ENCODE peak calls at places on chromosome 11, in seven cellular contexts. Q is LNCaP clone FGC, V is MM.1S, C is HFF-Myc, U is OCI-LY7, A is body of pancreas, X is lower leg skin. J is an unnamed sample.

GRCh38 chr11:38460901-38461300 is 1862.9 kb upstream of the RAG2 start:
- DNase-seq in A (peak), V (no peak), X (no peak), U (no peak), C (peak), Q (peak), J (peak)

GRCh38 chr11:61704838-61705237 is 24.6 kb downstream of the DAGLA start:
- DNase-seq in X (no peak), A (no peak), C (no peak), Q (no peak), U (no peak), V (no peak), J (no peak)

GRCh38 chr11:33582636-33583325 is 117.8 kb downstream of the C11orf91 start:
- DNase-seq in V (no peak), X (no peak), A (no peak), U (no peak), C (no peak), Q (no peak), J (no peak)

GRCh38 chr11:90803366-90803765 is 580.5 kb upstream of the CHORDC1 start:
- DNase-seq in C (no peak), X (no peak), V (no peak), Q (no peak), A (no peak), U (no peak), J (peak)

GRCh38 chr11:132627981-132628380 is 904.3 kb downstream of the OPCML start:
- DNase-seq in A (no peak), C (no peak), V (no peak), U (no peak), X (no peak), Q (no peak), J (no peak)

GRCh38 chr11:60310407-60310998 is 16.6 kb upstream of the MS4A6E start:
- DNase-seq in C (no peak), V (no peak), U (peak), A (no peak), Q (no peak), X (peak), J (no peak)

GRCh38 chr11:69808708-69809107 is 10.5 kb downstream of the FGF3 start:
- DNase-seq in U (no peak), C (peak), A (no peak), X (no peak), Q (no peak), V (no peak), J (no peak)

GRCh38 chr11:134436781-134437180 is 24.7 kb upstream of the B3GAT1 start:
- DNase-seq in A (no peak), V (no peak), Q (no peak), U (no peak), X (no peak), C (no peak), J (no peak)

GRCh38 chr11:95074806-95075563 is 8.3 kb downstream of the SRSF8 start:
- DNase-seq in X (no peak), V (no peak), Q (peak), U (no peak), C (no peak), A (peak), J (no peak)

GRCh38 chr11:71247551-71248250 is 4.7 kb downstream of the SHANK2 start:
- DNase-seq in V (no peak), U (no peak), X (no peak), A (peak), C (no peak), Q (no peak), J (no peak)

GRCh38 chr11:78432956-78433355 is 15.3 kb upstream of the GAB2 start:
- DNase-seq in U (no peak), C (no peak), Q (no peak), A (no peak), X (no peak), V (no peak), J (no peak)

DNA sequence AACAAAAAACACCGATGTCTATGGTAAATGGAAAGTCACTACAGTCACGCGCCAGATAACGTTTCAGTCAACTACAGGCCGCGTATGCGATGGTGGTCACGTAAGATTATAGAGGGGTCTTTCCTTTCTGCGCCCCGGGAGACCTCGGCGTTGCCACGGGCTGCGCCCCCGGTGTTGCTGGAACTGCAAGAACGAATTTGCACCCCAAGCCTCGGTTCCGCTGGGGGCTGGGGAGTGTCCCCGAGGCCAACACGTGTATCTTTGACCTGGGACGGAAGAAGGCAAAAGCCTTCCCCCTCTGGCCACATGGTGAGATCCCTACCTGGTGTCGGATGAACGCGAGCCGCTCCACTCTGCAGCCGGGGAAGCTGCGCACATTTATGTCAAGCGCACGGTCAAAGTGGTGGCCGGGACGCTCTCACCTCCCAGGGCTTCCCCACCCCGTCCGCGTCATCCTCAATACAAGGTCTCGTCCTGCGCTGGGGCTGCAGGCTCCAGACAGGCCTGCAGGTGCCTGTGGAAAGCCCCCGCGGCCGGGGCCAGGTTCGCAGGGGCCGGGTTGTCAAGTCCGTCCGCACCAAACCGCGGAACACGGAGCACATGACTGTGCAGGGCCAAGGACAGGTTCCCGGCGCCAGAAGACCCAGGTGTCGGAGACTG is 29.3 kb upstream of the APLP2 start:
- DNase-seq in V (no peak), Q (no peak), C (no peak), A (no peak), X (no peak), U (no peak), J (no peak)
- TF ChIP-seq CTCF in V (no peak), Q (no peak), C (no peak), A (no peak), X (no peak), U (no peak), J (no peak)

GRCh38 chr11:75433443-75433842 is 440 bp upstream of the KLHL35 start:
- DNase-seq in A (no peak), C (no peak), Q (no peak), V (no peak), X (no peak), U (no peak), J (no peak)

GRCh38 chr11:75432911-75433321 is at the start of gene KLHL35:
- DNase-seq in Q (no peak), C (no peak), X (no peak), A (no peak), U (no peak), V (no peak), J (no peak)

GRCh38 chr11:75429902-75430691 is 2.9 kb downstream of the KLHL35 start:
- DNase-seq in X (no peak), C (no peak), V (no peak), A (peak), U (no peak), Q (peak), J (no peak)

GRCh38 chr11:75430692-75431532 is 2.1 kb downstream of the KLHL35 start:
- DNase-seq in C (no peak), V (no peak), A (no peak), U (no peak), X (no peak), Q (no peak), J (no peak)

DNA sequence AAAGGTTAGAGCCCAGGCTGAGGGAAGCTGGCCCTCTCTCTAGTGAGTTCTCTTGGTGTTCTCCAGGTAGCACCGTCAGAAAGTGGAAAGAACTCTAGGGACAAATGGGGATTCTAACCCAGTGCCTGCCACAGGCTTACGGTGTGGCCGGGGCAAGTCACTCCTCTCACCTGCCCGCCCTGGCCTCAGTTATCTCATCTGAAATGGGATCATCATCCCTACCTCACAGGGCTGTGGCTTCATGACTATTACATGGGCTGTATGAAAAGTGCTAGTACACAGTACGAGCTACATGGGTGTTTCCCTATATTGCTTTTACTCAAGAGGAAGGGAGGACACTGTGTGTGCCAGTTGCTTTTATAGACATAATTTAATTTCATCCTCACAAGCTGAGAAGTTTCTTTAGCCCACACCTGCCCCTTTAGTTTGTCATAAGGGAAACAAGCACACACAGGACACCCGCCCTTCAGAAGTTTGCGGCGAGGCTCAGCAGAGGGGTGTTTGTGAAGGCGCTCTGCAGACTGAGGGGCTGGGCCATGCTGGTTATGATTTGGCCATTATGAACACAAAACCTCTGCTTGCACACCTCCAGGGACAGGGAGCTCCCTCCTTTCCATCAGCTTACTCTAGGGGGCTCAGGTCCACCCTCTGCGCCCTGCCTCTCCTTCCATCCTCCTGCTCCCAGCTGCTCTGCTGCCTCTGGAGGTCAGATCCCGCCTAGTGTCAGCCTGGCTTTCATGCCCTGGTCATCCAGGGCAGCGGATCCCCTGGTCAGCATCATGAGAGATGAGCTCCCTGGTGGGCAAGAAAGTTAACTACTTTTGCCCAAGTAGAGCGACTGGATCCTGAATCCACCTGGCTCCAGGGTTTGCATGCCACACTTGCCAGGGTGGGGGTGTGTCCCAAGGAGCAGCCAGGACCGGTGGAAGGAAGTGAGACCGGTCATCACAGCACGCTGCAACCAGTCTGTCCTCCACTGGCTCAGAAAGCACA is 1.2 kb downstream of the KLHL35 start:
- DNase-seq in Q (no peak), X (no peak), U (no peak), A (no peak), V (no peak), C (no peak), J (no peak)
- TF ChIP-seq CTCF in Q (no peak), X (no peak), U (no peak), A (no peak), V (no peak), C (no peak), J (no peak)

GRCh38 chr11:74685905-74686304 is 45.3 kb downstream of the CHRDL2 start:
- DNase-seq in U (no peak), Q (no peak), V (no peak), A (no peak), C (no peak), X (peak), J (no peak)

GRCh38 chr11:74684661-74685060 is 46.6 kb downstream of the CHRDL2 start:
- DNase-seq in C (no peak), X (no peak), Q (no peak), A (peak), U (no peak), V (no peak), J (no peak)

GRCh38 chr11:74685338-74685737 is 45.9 kb downstream of the CHRDL2 start:
- DNase-seq in X (no peak), C (no peak), U (no peak), A (no peak), Q (no peak), V (no peak), J (no peak)

GRCh38 chr11:74687237-74688005 is 43.8 kb downstream of the CHRDL2 start:
- DNase-seq in V (no peak), Q (no peak), C (no peak), X (no peak), U (no peak), A (no peak), J (no peak)

DNA sequence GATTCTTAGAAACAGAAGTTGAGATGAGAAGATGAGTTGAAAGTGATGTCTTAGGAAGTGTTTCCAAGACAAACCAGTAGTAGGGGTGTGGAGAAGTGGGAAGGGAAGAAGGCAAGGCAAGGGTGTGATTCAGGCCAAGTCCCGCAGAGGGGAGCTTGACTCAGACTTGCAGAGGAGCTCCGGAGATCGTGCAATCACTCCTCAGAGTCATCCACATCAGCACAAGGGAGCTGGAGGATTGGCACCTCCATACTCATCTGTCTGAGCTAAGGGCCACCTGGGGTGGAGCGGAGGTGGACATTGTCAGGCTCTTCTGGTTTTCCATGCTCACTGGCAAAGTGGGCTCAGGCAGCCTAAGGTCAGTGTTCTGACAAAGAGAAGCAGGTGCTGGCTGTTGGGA is 44.4 kb downstream of the CHRDL2 start:
- DNase-seq in V (no peak), U (no peak), X (no peak), Q (no peak), C (no peak), A (no peak), J (no peak)
- TF ChIP-seq CTCF in V (no peak), U (no peak), X (no peak), Q (no peak), C (no peak), A (no peak), J (no peak)

GRCh38 chr11:47615249-47615648 is 21.0 kb upstream of the C1QTNF4 start:
- DNase-seq in X (no peak), U (no peak), V (no peak), C (no peak), Q (no peak), A (no peak), J (no peak)

GRCh38 chr11:47620836-47621378 is 21.5 kb downstream of the MTCH2 start:
- DNase-seq in C (no peak), A (no peak), U (no peak), X (no peak), Q (no peak), V (no peak), J (no peak)

GRCh38 chr11:47611240-47611863 is 17.1 kb upstream of the C1QTNF4 start:
- DNase-seq in A (no peak), Q (peak), C (no peak), X (no peak), V (peak), U (peak), J (no peak)

GRCh38 chr11:47617417-47617809 is 23.2 kb upstream of the C1QTNF4 start:
- DNase-seq in X (no peak), Q (no peak), V (peak), U (no peak), A (no peak), C (no peak), J (no peak)

DNA sequence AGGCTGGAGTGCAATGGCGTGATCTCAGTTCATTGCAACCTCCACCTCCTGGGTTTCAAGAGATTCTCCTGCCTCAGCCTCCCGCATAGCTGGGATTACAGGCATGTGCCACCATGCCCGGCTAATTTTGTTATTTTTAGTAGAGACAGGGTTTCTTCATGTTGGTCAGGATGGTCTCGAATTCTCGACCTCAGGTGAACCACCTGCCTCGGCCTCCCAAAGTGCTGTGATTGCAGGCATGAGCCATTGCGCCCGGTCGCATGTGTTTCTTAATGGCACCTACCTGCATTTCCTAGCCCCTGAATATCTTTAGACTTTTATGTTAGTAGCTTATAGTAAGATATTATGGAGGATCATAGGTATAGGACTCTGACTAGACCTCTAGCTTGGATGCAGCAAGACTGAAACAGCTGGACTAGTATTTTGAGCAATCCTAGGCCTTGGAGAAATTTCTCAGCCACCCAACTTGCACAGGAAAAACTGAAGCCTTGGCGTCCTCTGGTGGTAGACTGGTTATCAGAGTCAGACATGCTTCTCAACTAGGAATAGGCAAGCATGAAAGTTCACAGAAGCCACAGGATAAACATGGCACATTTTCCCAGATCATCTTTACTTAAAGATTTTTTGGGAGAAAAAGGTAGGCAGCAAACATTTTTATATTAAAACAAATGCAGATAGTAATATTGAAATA is 22.7 kb upstream of the C1QTNF4 start:
- DNase-seq in Q (no peak), U (peak), X (peak), V (peak), C (peak), A (peak), J (no peak)
- TF ChIP-seq CTCF in Q (peak), U (peak), X (peak), V (peak), C (peak), A (peak), J (peak)

GRCh38 chr11:72483412-72484186 is 49.3 kb upstream of the CLPB start:
- DNase-seq in V (peak), A (no peak), U (no peak), C (peak), X (peak), Q (no peak), J (no peak)
- TF ChIP-seq CTCF in V (no peak), A (no peak), U (no peak), C (no peak), X (no peak), Q (no peak), J (no peak)